ENCODE peak calls at places on chromosomes 3 and 15, in nine cellular contexts. One of them, this sample, is unnamed.

GRCh38 chr3:157427906-157428305 is 8.7 kb upstream of the PTX3 start:
- DNase-seq in fibroblast of the aortic adventitia: no peak
- DNase-seq in kidney glomerular epithelial cell: no peak
- DNase-seq in ureter: no peak
- DNase-seq in T47D: no peak
- DNase-seq in stimulated activated CD4-positive, alpha-beta T cell treated with anti-CD3 and anti-CD28 coated beads, Interleukin-4, amount 100 ng/mL, for 48 hours: no peak
- DNase-seq in RCC 7860: no peak
- DNase-seq in mesendoderm: no peak
- DNase-seq in NCI-H774: no peak
- DNase-seq in this sample: no peak

GRCh38 chr15:60397772-60398445 is at the start of gene ANXA2:
- DNase-seq in kidney glomerular epithelial cell: peak
- DNase-seq in T47D: peak
- DNase-seq in NCI-H774: peak
- DNase-seq in stimulated activated CD4-positive, alpha-beta T cell treated with anti-CD3 and anti-CD28 coated beads, Interleukin-4, amount 100 ng/mL, for 48 hours: peak
- DNase-seq in ureter: peak
- DNase-seq in RCC 7860: peak
- DNase-seq in mesendoderm: peak
- DNase-seq in fibroblast of the aortic adventitia: peak
- DNase-seq in this sample: peak

GRCh38 chr15:47443839-47444238 is 273.5 kb upstream of the SEMA6D start:
- DNase-seq in T47D: no peak
- DNase-seq in RCC 7860: no peak
- DNase-seq in kidney glomerular epithelial cell: no peak
- DNase-seq in mesendoderm: no peak
- DNase-seq in ureter: no peak
- DNase-seq in NCI-H774: no peak
- DNase-seq in fibroblast of the aortic adventitia: no peak
- DNase-seq in stimulated activated CD4-positive, alpha-beta T cell treated with anti-CD3 and anti-CD28 coated beads, Interleukin-4, amount 100 ng/mL, for 48 hours: no peak
- DNase-seq in this sample: no peak

GRCh38 chr3:61559108-61559731 is 2.2 kb upstream of the PTPRG start:
- DNase-seq in kidney glomerular epithelial cell: no peak
- DNase-seq in fibroblast of the aortic adventitia: peak
- DNase-seq in RCC 7860: no peak
- DNase-seq in T47D: no peak
- DNase-seq in ureter: no peak
- DNase-seq in stimulated activated CD4-positive, alpha-beta T cell treated with anti-CD3 and anti-CD28 coated beads, Interleukin-4, amount 100 ng/mL, for 48 hours: no peak
- DNase-seq in mesendoderm: peak
- DNase-seq in NCI-H774: no peak
- DNase-seq in this sample: no peak

GRCh38 chr15:43285609-43286037 is 18.9 kb upstream of the TGM5 start:
- DNase-seq in NCI-H774: peak
- DNase-seq in ureter: peak
- DNase-seq in T47D: peak
- DNase-seq in RCC 7860: peak
- DNase-seq in stimulated activated CD4-positive, alpha-beta T cell treated with anti-CD3 and anti-CD28 coated beads, Interleukin-4, amount 100 ng/mL, for 48 hours: peak
- DNase-seq in kidney glomerular epithelial cell: peak
- DNase-seq in fibroblast of the aortic adventitia: peak
- DNase-seq in mesendoderm: peak
- DNase-seq in this sample: peak

GRCh38 chr15:71753346-71753745 is 57.0 kb upstream of the NR2E3 start:
- DNase-seq in fibroblast of the aortic adventitia: peak
- DNase-seq in mesendoderm: no peak
- DNase-seq in RCC 7860: peak
- DNase-seq in ureter: no peak
- DNase-seq in NCI-H774: no peak
- DNase-seq in stimulated activated CD4-positive, alpha-beta T cell treated with anti-CD3 and anti-CD28 coated beads, Interleukin-4, amount 100 ng/mL, for 48 hours: no peak
- DNase-seq in T47D: no peak
- DNase-seq in kidney glomerular epithelial cell: peak
- DNase-seq in this sample: no peak

GRCh38 chr15:76310470-76311070 is 699 bp downstream of the ETFA start:
- DNase-seq in mesendoderm: no peak
- DNase-seq in ureter: no peak
- DNase-seq in RCC 7860: no peak
- DNase-seq in T47D: no peak
- DNase-seq in stimulated activated CD4-positive, alpha-beta T cell treated with anti-CD3 and anti-CD28 coated beads, Interleukin-4, amount 100 ng/mL, for 48 hours: no peak
- DNase-seq in kidney glomerular epithelial cell: no peak
- DNase-seq in NCI-H774: no peak
- DNase-seq in fibroblast of the aortic adventitia: peak
- DNase-seq in this sample: no peak

GRCh38 chr3:124885466-124886167 is 1.5 kb downstream of the ITGB5 start:
- DNase-seq in ureter: no peak
- DNase-seq in fibroblast of the aortic adventitia: peak
- DNase-seq in RCC 7860: no peak
- DNase-seq in mesendoderm: peak
- DNase-seq in kidney glomerular epithelial cell: peak
- DNase-seq in T47D: no peak
- DNase-seq in stimulated activated CD4-positive, alpha-beta T cell treated with anti-CD3 and anti-CD28 coated beads, Interleukin-4, amount 100 ng/mL, for 48 hours: no peak
- DNase-seq in NCI-H774: no peak
- DNase-seq in this sample: no peak

GRCh38 chr3:46508850-46509591 is 11.2 kb downstream of the RTP3 start:
- DNase-seq in RCC 7860: no peak
- DNase-seq in fibroblast of the aortic adventitia: no peak
- DNase-seq in kidney glomerular epithelial cell: no peak
- DNase-seq in T47D: no peak
- DNase-seq in ureter: no peak
- DNase-seq in mesendoderm: no peak
- DNase-seq in NCI-H774: no peak
- DNase-seq in stimulated activated CD4-positive, alpha-beta T cell treated with anti-CD3 and anti-CD28 coated beads, Interleukin-4, amount 100 ng/mL, for 48 hours: no peak
- DNase-seq in this sample: no peak

GRCh38 chr15:96657096-96657495 is 326.6 kb downstream of the NR2F2 start:
- DNase-seq in mesendoderm: peak
- DNase-seq in fibroblast of the aortic adventitia: no peak
- DNase-seq in T47D: no peak
- DNase-seq in NCI-H774: no peak
- DNase-seq in ureter: no peak
- DNase-seq in stimulated activated CD4-positive, alpha-beta T cell treated with anti-CD3 and anti-CD28 coated beads, Interleukin-4, amount 100 ng/mL, for 48 hours: no peak
- DNase-seq in kidney glomerular epithelial cell: no peak
- DNase-seq in RCC 7860: no peak
- DNase-seq in this sample: no peak

GRCh38 chr3:197019021-197019420 is 10.6 kb downstream of the MELTF start:
- DNase-seq in T47D: no peak
- DNase-seq in kidney glomerular epithelial cell: no peak
- DNase-seq in RCC 7860: no peak
- DNase-seq in NCI-H774: no peak
- DNase-seq in ureter: no peak
- DNase-seq in stimulated activated CD4-positive, alpha-beta T cell treated with anti-CD3 and anti-CD28 coated beads, Interleukin-4, amount 100 ng/mL, for 48 hours: no peak
- DNase-seq in fibroblast of the aortic adventitia: no peak
- DNase-seq in mesendoderm: no peak
- DNase-seq in this sample: no peak

GRCh38 chr3:29275309-29275708 is 5.6 kb upstream of the RBMS3 start:
- DNase-seq in NCI-H774: no peak
- DNase-seq in T47D: no peak
- DNase-seq in mesendoderm: no peak
- DNase-seq in fibroblast of the aortic adventitia: peak
- DNase-seq in stimulated activated CD4-positive, alpha-beta T cell treated with anti-CD3 and anti-CD28 coated beads, Interleukin-4, amount 100 ng/mL, for 48 hours: no peak
- DNase-seq in ureter: no peak
- DNase-seq in kidney glomerular epithelial cell: no peak
- DNase-seq in RCC 7860: no peak
- DNase-seq in this sample: no peak

This sample was measured in naive thymus-derived CD4-positive, alpha-beta T cell.